ENCODE peak calls at places on chromosomes 5 and 9, in four cellular contexts. One of them, this sample, is unnamed.

GRCh38 chr9:306907-307306 is 92.2 kb downstream of the DOCK8 start:
- DNase-seq in K562: peak; percentile 22
- DNase-seq in GM12878: no peak
- DNase-seq in HepG2: peak; percentile 13
- DNase-seq in this sample: peak; percentile 41

GRCh38 chr5:96745844-96746531 is 61.8 kb downstream of the ERAP1 start:
- DNase-seq in K562: no peak
- DNase-seq in GM12878: no peak
- DNase-seq in HepG2: no peak
- DNase-seq in this sample: no peak

GRCh38 chr9:81566074-81566698 is 123.2 kb downstream of the TLE1 start:
- DNase-seq in K562: no peak
- DNase-seq in GM12878: no peak
- DNase-seq in HepG2: no peak
- DNase-seq in this sample: no peak

GRCh38 chr5:154038241-154038603 is 488 bp downstream of the FAM114A2 start:
- DNase-seq in K562: peak; percentile 60
- DNase-seq in GM12878: no peak
- DNase-seq in HepG2: peak; percentile 43
- DNase-seq in this sample: no peak

GRCh38 chr9:136079916-136080246 is 15.2 kb downstream of the NACC2 start:
- DNase-seq in K562: no peak
- DNase-seq in GM12878: no peak
- DNase-seq in HepG2: no peak
- DNase-seq in this sample: no peak

GRCh38 chr5:106189121-106189809 is 1481.5 kb downstream of the EFNA5 start:
- DNase-seq in K562: no peak
- DNase-seq in GM12878: no peak
- DNase-seq in HepG2: no peak
- DNase-seq in this sample: no peak

GRCh38 chr5:150640311-150641005 is at the start of gene SYNPO:
- DNase-seq in K562: peak; percentile 80
- DNase-seq in GM12878: no peak
- DNase-seq in HepG2: peak; percentile 25
- DNase-seq in this sample: no peak

GRCh38 chr9:134171316-134172197 is 7.2 kb upstream of the RNU6ATAC start:
- DNase-seq in K562: no peak
- DNase-seq in GM12878: no peak
- DNase-seq in HepG2: no peak
- DNase-seq in this sample: no peak

GRCh38 chr9:121862371-121862970 is 211.0 kb downstream of the DAB2IP start:
- DNase-seq in K562: no peak
- DNase-seq in GM12878: no peak
- DNase-seq in HepG2: no peak
- DNase-seq in this sample: no peak

GRCh38 chr5:158074992-158075769 is 216.2 kb upstream of the CLINT1 start:
- DNase-seq in K562: peak; percentile 60
- DNase-seq in GM12878: no peak
- DNase-seq in HepG2: peak; percentile 10
- DNase-seq in this sample: peak; percentile 66

GRCh38 chr5:33925278-33925677 is 10.9 kb upstream of the RXFP3 start:
- DNase-seq in K562: no peak
- DNase-seq in GM12878: no peak
- DNase-seq in HepG2: no peak
- DNase-seq in this sample: no peak

GRCh38 chr5:142827934-142828576 is 57.9 kb downstream of the ARHGAP26 start:
- DNase-seq in K562: no peak
- DNase-seq in GM12878: no peak
- DNase-seq in HepG2: no peak
- DNase-seq in this sample: no peak

GRCh38 chr5:150158170-150158949 is 2.7 kb upstream of the PDGFRB start:
- DNase-seq in K562: no peak
- DNase-seq in GM12878: no peak
- DNase-seq in HepG2: no peak
- DNase-seq in this sample: no peak

GRCh38 chr5:107388111-107388861 is 282.5 kb downstream of the EFNA5 start:
- DNase-seq in K562: no peak
- DNase-seq in GM12878: peak; percentile 57
- DNase-seq in HepG2: no peak
- DNase-seq in this sample: no peak

GRCh38 chr9:69176446-69177135 is 2.5 kb downstream of the TJP2 start:
- DNase-seq in K562: no peak
- DNase-seq in GM12878: no peak
- DNase-seq in HepG2: no peak
- DNase-seq in this sample: no peak

GRCh38 chr5:78300464-78301045 is 6.1 kb upstream of the AP3B1 start:
- DNase-seq in K562: no peak
- DNase-seq in GM12878: no peak
- DNase-seq in HepG2: no peak
- DNase-seq in this sample: no peak

GRCh38 chr5:134539732-134540131 is 14.3 kb downstream of the JADE2 start:
- DNase-seq in K562: no peak
- DNase-seq in GM12878: no peak
- DNase-seq in HepG2: no peak
- DNase-seq in this sample: peak; percentile 88

GRCh38 chr5:114898602-114899001 is 271.1 kb downstream of the TRIM36 start:
- DNase-seq in K562: no peak
- DNase-seq in GM12878: no peak
- DNase-seq in HepG2: no peak
- DNase-seq in this sample: peak; percentile 18

GRCh38 chr9:4604678-4605095 is 57.4 kb upstream of the PLPP6 start:
- DNase-seq in K562: peak; percentile 42
- DNase-seq in GM12878: peak; percentile 50
- DNase-seq in HepG2: peak; percentile 75
- DNase-seq in this sample: peak; percentile 71

GRCh38 chr9:91740713-91741112 is 209.3 kb downstream of the ROR2 start:
- DNase-seq in K562: no peak
- DNase-seq in GM12878: no peak
- DNase-seq in HepG2: no peak
- DNase-seq in this sample: no peak

GRCh38 chr9:109253637-109254284 is 67.1 kb downstream of the EPB41L4B start:
- DNase-seq in K562: no peak
- DNase-seq in GM12878: no peak
- DNase-seq in HepG2: no peak
- DNase-seq in this sample: no peak

GRCh38 chr9:121529237-121529987 is 29.8 kb upstream of the GGTA1 start:
- DNase-seq in K562: no peak
- DNase-seq in GM12878: no peak
- DNase-seq in HepG2: no peak
- DNase-seq in this sample: no peak

GRCh38 chr5:155554500-155554899 is 540.9 kb downstream of the KIF4B start:
- DNase-seq in K562: no peak
- DNase-seq in GM12878: no peak
- DNase-seq in HepG2: no peak
- DNase-seq in this sample: no peak

GRCh38 chr9:27473135-27473534 is 51.0 kb upstream of the IFNK start:
- DNase-seq in K562: peak; percentile 33
- DNase-seq in GM12878: no peak
- DNase-seq in HepG2: no peak
- DNase-seq in this sample: no peak

GRCh38 chr5:137564475-137564961 is 65.4 kb upstream of the SPOCK1 start:
- DNase-seq in K562: no peak
- DNase-seq in GM12878: no peak
- DNase-seq in HepG2: no peak
- DNase-seq in this sample: no peak

GRCh38 chr9:75616052-75616451 is 274.4 kb upstream of the PCSK5 start:
- DNase-seq in K562: no peak
- DNase-seq in GM12878: no peak
- DNase-seq in HepG2: no peak
- DNase-seq in this sample: no peak

GRCh38 chr5:133427121-133427777 is 185.1 kb downstream of the FSTL4 start:
- DNase-seq in K562: no peak
- DNase-seq in GM12878: no peak
- DNase-seq in HepG2: no peak
- DNase-seq in this sample: no peak

GRCh38 chr9:14654932-14655331 is 38.3 kb downstream of the ZDHHC21 start:
- DNase-seq in K562: no peak
- DNase-seq in GM12878: no peak
- DNase-seq in HepG2: no peak
- DNase-seq in this sample: no peak

GRCh38 chr5:9831823-9832222 is 201.7 kb upstream of the TAS2R1 start:
- DNase-seq in K562: no peak
- DNase-seq in GM12878: no peak
- DNase-seq in HepG2: no peak
- DNase-seq in this sample: no peak

DNA sequence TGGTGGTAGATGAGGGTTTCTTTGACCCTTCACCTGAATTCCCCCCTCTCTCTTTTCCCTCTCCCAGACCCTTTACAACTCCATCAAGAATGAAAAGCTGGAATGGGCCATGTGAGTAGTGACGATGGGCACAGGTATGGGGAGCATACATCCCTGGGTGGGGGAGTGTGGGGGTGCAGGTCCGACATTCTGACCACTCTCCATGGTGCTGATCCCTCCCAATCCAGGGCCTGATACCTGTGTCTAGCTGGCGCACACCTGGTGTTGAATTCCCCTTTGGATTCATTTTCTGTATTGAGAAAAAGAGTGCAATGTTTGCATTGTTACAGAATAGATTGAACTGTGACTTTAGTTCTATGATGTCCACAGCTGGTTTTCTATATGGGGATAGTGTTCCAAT is 40.0 kb downstream of the PSD2 start:
- DNase-seq in K562: no peak
- DNase-seq in GM12878: no peak
- DNase-seq in HepG2: no peak
- DNase-seq in this sample: peak; percentile 37
- TF ChIP-seq TCF7 in K562: no peak
- TF ChIP-seq TCF7 in GM12878: no peak
- TF ChIP-seq TCF7 in HepG2: no peak
- TF ChIP-seq TCF7 in this sample: no peak

DNA sequence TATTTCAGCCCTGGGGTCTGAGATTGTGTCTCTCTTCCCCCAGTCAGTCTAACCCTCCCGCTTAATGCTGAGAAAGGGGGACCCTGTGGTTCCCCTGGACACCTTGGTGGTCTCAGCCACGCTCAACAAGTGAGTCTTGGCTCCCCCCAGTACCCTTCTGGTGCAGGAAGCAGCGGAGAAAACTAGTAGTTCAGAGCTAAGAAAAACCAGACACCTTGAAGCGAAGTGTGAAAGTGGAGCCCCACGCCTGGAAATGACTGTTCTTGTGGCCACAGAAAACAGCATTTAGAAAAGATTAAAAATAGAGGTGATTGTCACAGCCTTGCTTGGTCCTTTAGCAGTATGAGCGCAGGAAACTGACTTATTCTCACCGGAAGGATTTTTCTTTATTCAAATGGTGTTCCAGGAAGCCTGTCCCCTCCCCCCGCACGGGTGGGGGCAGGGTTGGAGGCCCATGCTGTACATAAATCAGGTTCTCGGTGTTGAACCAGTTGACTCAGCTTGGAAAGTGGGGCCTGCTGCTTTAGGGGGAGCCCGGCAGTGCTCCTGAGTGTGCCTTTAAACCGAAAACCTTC is 8.1 kb downstream of the ARPC5L start:
- DNase-seq in K562: peak; percentile 64
- DNase-seq in GM12878: peak; percentile 61
- DNase-seq in HepG2: peak; percentile 49
- DNase-seq in this sample: no peak
- TF ChIP-seq ATF3 in K562: no peak
- TF ChIP-seq ATF3 in GM12878: no peak
- TF ChIP-seq ATF3 in HepG2: no peak
- TF ChIP-seq ATF3 in this sample: no peak

GRCh38 chr5:157025093-157025698 is 33.7 kb downstream of the HAVCR1 start:
- DNase-seq in K562: no peak
- DNase-seq in GM12878: peak; percentile 38
- DNase-seq in HepG2: no peak
- DNase-seq in this sample: no peak
- TF ChIP-seq CBFB in K562: no peak
- TF ChIP-seq CBFB in GM12878: no peak
- TF ChIP-seq CBFB in HepG2: no peak
- TF ChIP-seq CBFB in this sample: no peak

DNA sequence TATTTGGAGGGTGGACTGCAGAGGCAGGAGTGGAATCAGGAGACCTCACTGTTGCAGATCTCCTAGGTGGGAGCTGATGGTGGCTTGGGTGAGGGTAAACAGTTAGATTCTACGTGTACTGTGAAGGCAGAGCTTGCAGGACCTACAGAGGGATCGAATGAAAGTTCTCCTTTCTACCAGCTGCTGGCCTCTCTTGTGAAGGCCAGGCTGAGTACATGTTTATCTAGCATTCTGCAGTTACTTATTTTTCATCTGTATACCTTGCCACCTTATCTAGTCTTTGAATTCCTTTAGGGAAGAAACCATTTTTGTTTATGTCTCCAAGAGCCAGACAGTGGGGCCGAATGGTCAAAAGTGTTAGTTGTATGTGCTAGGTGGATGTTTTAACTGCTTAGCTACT is 57.6 kb downstream of the PTTG1 start:
- DNase-seq in K562: no peak
- DNase-seq in GM12878: no peak
- DNase-seq in HepG2: no peak
- DNase-seq in this sample: no peak
- TF ChIP-seq TCF7 in K562: no peak
- TF ChIP-seq TCF7 in GM12878: no peak
- TF ChIP-seq TCF7 in HepG2: no peak
- TF ChIP-seq TCF7 in this sample: no peak

GRCh38 chr9:74083681-74084433 is 413.3 kb upstream of the RORB start:
- DNase-seq in K562: no peak
- DNase-seq in GM12878: no peak
- DNase-seq in HepG2: no peak
- DNase-seq in this sample: no peak

GRCh38 chr9:74073897-74074296 is 423.2 kb upstream of the RORB start:
- DNase-seq in K562: no peak
- DNase-seq in GM12878: no peak
- DNase-seq in HepG2: no peak
- DNase-seq in this sample: no peak

DNA sequence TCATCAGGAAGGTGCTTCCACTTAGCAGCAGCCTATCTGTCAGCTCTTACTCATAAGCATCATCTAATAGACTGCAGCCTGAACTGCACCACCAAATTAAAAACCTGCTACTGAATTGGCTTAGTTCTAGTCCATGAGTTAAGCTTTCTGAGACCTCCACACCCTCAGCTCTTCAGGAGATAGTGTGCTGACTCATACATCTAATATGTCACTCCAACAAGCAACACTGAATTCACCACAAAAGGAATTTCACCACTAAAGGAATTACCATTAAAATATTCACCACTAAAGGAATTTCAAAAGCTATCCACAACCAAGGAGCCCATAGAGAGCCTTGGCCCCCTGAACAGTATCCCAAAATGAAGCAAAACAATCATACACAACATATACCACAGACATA is 418.5 kb upstream of the RORB start:
- DNase-seq in K562: no peak
- DNase-seq in GM12878: no peak
- DNase-seq in HepG2: no peak
- DNase-seq in this sample: no peak
- TF ChIP-seq ATF3 in K562: no peak
- TF ChIP-seq ATF3 in GM12878: no peak
- TF ChIP-seq ATF3 in HepG2: no peak
- TF ChIP-seq ATF3 in this sample: no peak

GRCh38 chr5:172834570-172835245 is 657 bp downstream of the ERGIC1 start:
- DNase-seq in K562: no peak
- DNase-seq in GM12878: no peak
- DNase-seq in HepG2: peak; percentile 66
- DNase-seq in this sample: peak; percentile 51
- TF ChIP-seq CBFB in K562: no peak
- TF ChIP-seq CBFB in GM12878: no peak
- TF ChIP-seq CBFB in HepG2: no peak
- TF ChIP-seq CBFB in this sample: no peak

This sample was measured in WTC11.